ENCODE peak calls at places on chromosomes 7 and 10, in ten cellular contexts. S, L, G, F, U, T, B, Z, E and Q are unnamed samples.

GRCh38 chr10:113108180-113108835 is 158.3 kb downstream of the TCF7L2 start:
- DNase-seq in Z (no peak), L (no peak), B (no peak), T (no peak), G (no peak), U (no peak), E (no peak), S (no peak), F (no peak), Q (peak; percentile 23)

GRCh38 chr7:104252409-104253134 is 44.8 kb upstream of the ORC5 start:
- DNase-seq in T (no peak), L (no peak), F (no peak), U (no peak), Z (no peak), E (no peak), B (no peak), S (no peak), G (no peak), Q (no peak)

GRCh38 chr10:93954726-93955363 is 38.9 kb upstream of the PLCE1 start:
- DNase-seq in F (peak; percentile 48), G (no peak), T (no peak), E (peak; percentile 34), L (peak; percentile 20), U (no peak), B (no peak), Z (no peak), S (no peak), Q (peak; percentile 67)

GRCh38 chr10:69716711-69717560 is 84.8 kb upstream of the COL13A1 start:
- DNase-seq in U (no peak), G (no peak), F (peak; percentile 49), B (no peak), Z (peak; percentile 66), E (no peak), L (peak; percentile 45), T (no peak), S (peak; percentile 65), Q (no peak)

GRCh38 chr10:72740526-72740925 is 48.6 kb downstream of the MCU start:
- DNase-seq in S (no peak), F (peak; percentile 51), E (no peak), B (no peak), U (no peak), L (no peak), Z (peak; percentile 42), T (no peak), G (no peak), Q (peak; percentile 55)

GRCh38 chr7:152313879-152314604 is 121.8 kb downstream of the KMT2C start:
- DNase-seq in E (peak; percentile 78), Z (no peak), G (no peak), F (peak; percentile 91), T (no peak), U (no peak), S (no peak), B (no peak), L (peak; percentile 88), Q (no peak)

GRCh38 chr10:128286413-128287097 is 160.3 kb upstream of the MKI67 start:
- DNase-seq in E (no peak), F (no peak), B (no peak), L (no peak), G (no peak), T (no peak), S (no peak), Z (no peak), U (no peak), Q (no peak)

GRCh38 chr7:154879629-154880028 is 123.3 kb downstream of the PAXIP1 start:
- DNase-seq in Z (no peak), S (no peak), U (no peak), B (no peak), F (no peak), G (no peak), T (no peak), E (no peak), L (no peak), Q (no peak)

GRCh38 chr7:26990268-26990667 is 105.5 kb downstream of the HOXA1 start:
- DNase-seq in Z (no peak), E (peak; percentile 56), G (no peak), S (no peak), F (peak; percentile 66), T (no peak), L (no peak), U (no peak), B (no peak), Q (no peak)

GRCh38 chr10:6729967-6730366 is 149.9 kb upstream of the PRKCQ start:
- DNase-seq in Z (no peak), F (peak; percentile 93), G (no peak), E (no peak), B (no peak), T (no peak), S (no peak), L (peak; percentile 91), U (no peak), Q (no peak)

GRCh38 chr7:372546-372938 is 82.6 kb downstream of the FOXL3 start:
- DNase-seq in U (peak; percentile 29), S (no peak), B (peak; percentile 57), G (peak; percentile 49), F (no peak), E (no peak), L (no peak), Z (peak; percentile 12), T (peak; percentile 8), Q (no peak)

GRCh38 chr7:13991791-13992620 is 2.5 kb upstream of the ETV1 start:
- DNase-seq in T (no peak), U (no peak), G (no peak), L (peak; percentile 26), B (no peak), E (no peak), F (peak; percentile 44), Z (no peak), S (no peak), Q (no peak)

GRCh38 chr10:123284022-123284421 is 129.8 kb downstream of the BUB3 start:
- DNase-seq in U (no peak), T (no peak), S (no peak), B (no peak), L (no peak), G (no peak), F (no peak), Z (no peak), E (no peak), Q (no peak)

GRCh38 chr7:18607025-18607424 is 111.5 kb downstream of the HDAC9 start:
- DNase-seq in F (peak; percentile 32), B (no peak), G (no peak), T (no peak), S (no peak), E (peak; percentile 17), L (peak; percentile 7), U (no peak), Z (no peak), Q (no peak)

GRCh38 chr10:115710136-115710535 is 562.9 kb downstream of the GFRA1 start:
- DNase-seq in F (no peak), E (no peak), T (no peak), S (no peak), G (no peak), B (no peak), Z (no peak), L (no peak), U (no peak), Q (no peak)

GRCh38 chr7:94396044-94396443 is 1.3 kb downstream of the COL1A2 start:
- DNase-seq in T (no peak), U (no peak), Z (no peak), G (no peak), L (peak; percentile 87), S (no peak), E (no peak), B (no peak), F (peak; percentile 83), Q (peak; percentile 44)

GRCh38 chr7:94394058-94394398 is 667 bp upstream of the COL1A2 start:
- DNase-seq in G (no peak), B (no peak), T (no peak), S (no peak), U (peak; percentile 69), F (no peak), Z (no peak), E (no peak), L (peak; percentile 85), Q (no peak)

GRCh38 chr7:94393251-94393758 is 1.4 kb upstream of the COL1A2 start:
- DNase-seq in B (peak; percentile 49), Z (no peak), L (peak; percentile 69), T (peak; percentile 50), G (no peak), F (peak; percentile 54), U (peak; percentile 78), S (no peak), E (no peak), Q (no peak)

GRCh38 chr7:94395141-94396041 is 696 bp downstream of the COL1A2 start:
- DNase-seq in Z (no peak), T (peak; percentile 30), U (peak; percentile 48), E (peak; percentile 59), B (peak; percentile 59), S (no peak), F (peak; percentile 95), G (no peak), L (peak; percentile 94), Q (peak; percentile 30)

GRCh38 chr7:94394399-94395140 is at the start of gene COL1A2:
- DNase-seq in E (peak; percentile 97), T (peak; percentile 66), G (peak; percentile 56), Z (peak; percentile 39), F (peak; percentile 98), L (peak; percentile 100), B (peak; percentile 84), U (peak; percentile 93), S (no peak), Q (peak; percentile 85)
- H3K4me3 ChIP-seq in E (peak within 1 kb of the TSS; percentile 68), T (peak within 1 kb of the TSS; percentile 54), G (peak within 1 kb of the TSS; percentile 70), Z (peak within 1 kb of the TSS; percentile 31), F (peak within 1 kb of the TSS; percentile 100), L (peak within 1 kb of the TSS; percentile 96), B (peak within 1 kb of the TSS; percentile 47), U (peak within 1 kb of the TSS; percentile 57), S (peak within 1 kb of the TSS; percentile 23), Q (peak within 1 kb of the TSS; percentile 82)

DNA sequence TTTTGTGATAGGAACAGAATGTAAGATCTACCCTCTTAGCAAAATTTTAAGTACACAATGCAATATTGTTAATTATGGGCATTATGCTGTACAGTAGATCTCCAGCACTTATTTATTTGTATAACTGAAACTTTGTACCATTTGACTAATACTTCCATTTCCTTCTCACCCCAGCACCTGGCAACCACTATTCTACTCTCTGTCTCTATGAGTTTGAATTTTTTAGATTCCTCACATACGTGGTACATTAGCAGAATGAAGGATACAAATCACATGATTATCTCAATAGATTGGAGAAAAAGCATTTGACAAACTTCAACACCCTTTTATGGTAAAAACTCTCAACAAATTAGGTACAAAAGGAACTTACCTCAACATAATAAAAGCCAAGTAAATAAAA is 90.3 kb upstream of the DLX6 start:
- DNase-seq in F (no peak), L (no peak), Z (no peak), U (no peak), S (no peak), G (no peak), T (no peak), B (no peak), E (no peak), Q (no peak)
- H3K4me3 ChIP-seq in F (no peak overlapping the region), L (no peak overlapping the region), Z (no peak overlapping the region), U (no peak overlapping the region), S (no peak overlapping the region), G (no peak overlapping the region), T (no peak overlapping the region), B (no peak overlapping the region), E (no peak overlapping the region), Q (no peak overlapping the region)

GRCh38 chr10:24723386-24723787 is 300 bp downstream of the ARHGAP21 start:
- DNase-seq in U (peak; percentile 71), Z (no peak), G (no peak), T (no peak), F (no peak), B (no peak), L (no peak), S (peak; percentile 51), E (no peak), Q (no peak)
- H3K4me3 ChIP-seq in U (peak overlapping the region; percentile 65), Z (peak overlapping the region; percentile 81), G (peak overlapping the region; percentile 70), T (peak overlapping the region; percentile 27), F (peak overlapping the region; percentile 16), B (peak overlapping the region; percentile 76), L (peak overlapping the region; percentile 91), S (peak overlapping the region; percentile 80), E (peak overlapping the region; percentile 87), Q (peak overlapping the region; percentile 71)

GRCh38 chr10:52314007-52314821 is at the start of gene DKK1:
- DNase-seq in S (no peak), B (peak; percentile 86), Z (peak; percentile 72), E (no peak), L (peak; percentile 80), G (no peak), T (peak; percentile 45), F (peak; percentile 79), U (no peak), Q (peak; percentile 91)
- H3K4me3 ChIP-seq in S (no peak within 1 kb of the TSS), B (peak within 1 kb of the TSS; percentile 52), Z (peak within 1 kb of the TSS; percentile 54), E (peak within 1 kb of the TSS; percentile 75), L (peak within 1 kb of the TSS; percentile 98), G (peak within 1 kb of the TSS; percentile 73), T (peak within 1 kb of the TSS; percentile 45), F (peak within 1 kb of the TSS; percentile 95), U (peak within 1 kb of the TSS; percentile 35), Q (peak within 1 kb of the TSS; percentile 77)